ENCODE peak calls at places on chromosomes 13 and 19, in four cellular contexts. One of them, this sample, is unnamed.

GRCh38 chr13:106570354-106570822 is 2.5 kb upstream of the ARGLU1 start:
- DNase-seq in tibial artery: peak
- DNase-seq in ovary: peak
- DNase-seq in aorta: peak
- DNase-seq in this sample: peak

GRCh38 chr19:5122121-5122400 is 153.1 kb downstream of the KDM4B start:
- DNase-seq in aorta: no peak
- DNase-seq in tibial artery: no peak
- DNase-seq in ovary: no peak
- DNase-seq in this sample: no peak

GRCh38 chr13:46495647-46496046 is 57.3 kb upstream of the LRCH1 start:
- DNase-seq in tibial artery: no peak
- DNase-seq in aorta: no peak
- DNase-seq in ovary: no peak
- DNase-seq in this sample: no peak

GRCh38 chr19:6963937-6964336 is 57.3 kb downstream of the MBD3L2B start:
- DNase-seq in ovary: no peak
- DNase-seq in aorta: no peak
- DNase-seq in tibial artery: no peak
- DNase-seq in this sample: no peak

GRCh38 chr19:30097746-30098280 is 155.8 kb downstream of the URI1 start:
- DNase-seq in aorta: peak
- DNase-seq in tibial artery: no peak
- DNase-seq in ovary: no peak
- DNase-seq in this sample: no peak

GRCh38 chr19:12163841-12164240 is 945 bp downstream of the ZNF136 start:
- DNase-seq in ovary: no peak
- DNase-seq in tibial artery: no peak
- DNase-seq in aorta: no peak
- DNase-seq in this sample: no peak

GRCh38 chr13:68176486-68176885 is 946.4 kb upstream of the PCDH9 start:
- DNase-seq in ovary: no peak
- DNase-seq in tibial artery: no peak
- DNase-seq in aorta: no peak
- DNase-seq in this sample: no peak

GRCh38 chr19:19820774-19821315 is 705 bp downstream of the ZNF506 start:
- DNase-seq in ovary: no peak
- DNase-seq in aorta: no peak
- DNase-seq in tibial artery: no peak
- DNase-seq in this sample: no peak

GRCh38 chr13:86193281-86193680 is 394.1 kb upstream of the SLITRK6 start:
- DNase-seq in aorta: no peak
- DNase-seq in tibial artery: no peak
- DNase-seq in ovary: no peak
- DNase-seq in this sample: no peak

DNA sequence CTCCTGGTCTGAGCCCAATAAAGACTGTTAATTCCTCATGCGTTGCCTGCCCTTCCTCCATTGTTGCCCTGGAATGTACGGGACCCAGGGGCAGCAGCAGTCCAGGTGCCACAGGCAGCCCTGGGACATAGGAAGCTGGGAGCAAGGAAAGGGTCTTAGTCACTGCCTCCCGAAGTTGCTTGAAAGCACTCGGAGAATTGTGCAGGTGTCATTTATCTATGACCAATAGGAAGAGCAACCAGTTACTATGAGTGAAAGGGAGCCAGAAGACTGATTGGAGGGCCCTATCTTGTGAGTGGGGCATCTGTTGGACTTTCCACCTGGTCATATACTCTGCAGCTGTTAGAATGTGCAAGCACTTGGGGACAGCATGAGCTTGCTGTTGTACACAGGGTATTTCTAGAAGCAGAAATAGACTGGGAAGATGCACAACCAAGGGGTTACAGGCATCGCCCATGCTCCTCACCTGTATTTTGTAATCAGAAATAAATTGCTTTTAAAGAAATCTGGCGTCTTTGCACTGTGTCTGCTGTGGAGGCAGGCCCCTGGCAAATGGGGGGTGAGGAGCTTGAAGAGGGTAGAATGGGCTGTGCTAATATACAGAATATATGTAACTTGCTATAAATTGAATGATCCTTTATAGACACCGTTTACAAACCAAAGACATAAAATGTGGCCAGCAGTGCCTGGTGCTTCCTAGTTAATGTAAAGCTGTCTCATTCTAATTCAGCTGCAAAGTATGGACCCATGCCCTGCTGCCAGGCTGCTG is 4.2 kb upstream of the RPS11 start:
- DNase-seq in tibial artery: no peak
- DNase-seq in ovary: no peak
- DNase-seq in aorta: no peak
- DNase-seq in this sample: peak
- H3K27ac ChIP-seq in tibial artery: no peak
- H3K27ac ChIP-seq in ovary: no peak
- H3K27ac ChIP-seq in aorta: no peak
- H3K27ac ChIP-seq in this sample: peak

GRCh38 chr19:55649579-55650557 is 1.9 kb downstream of the CCDC106 start:
- DNase-seq in ovary: peak
- DNase-seq in aorta: no peak
- DNase-seq in tibial artery: no peak
- DNase-seq in this sample: no peak
- H3K4me3 ChIP-seq in ovary: no peak
- H3K4me3 ChIP-seq in aorta: no peak
- H3K4me3 ChIP-seq in tibial artery: no peak
- H3K4me3 ChIP-seq in this sample: no peak

GRCh38 chr19:16340092-16340491 is 15.5 kb downstream of the KLF2 start:
- DNase-seq in aorta: no peak
- DNase-seq in tibial artery: no peak
- DNase-seq in ovary: peak
- DNase-seq in this sample: no peak

GRCh38 chr19:16340654-16341053 is 16.0 kb downstream of the KLF2 start:
- DNase-seq in tibial artery: no peak
- DNase-seq in ovary: no peak
- DNase-seq in aorta: no peak
- DNase-seq in this sample: no peak

GRCh38 chr19:16345457-16345856 is 20.8 kb downstream of the KLF2 start:
- DNase-seq in tibial artery: no peak
- DNase-seq in ovary: no peak
- DNase-seq in aorta: no peak
- DNase-seq in this sample: no peak

GRCh38 chr19:16342002-16342715 is 17.5 kb downstream of the KLF2 start:
- DNase-seq in ovary: no peak
- DNase-seq in tibial artery: peak
- DNase-seq in aorta: peak
- DNase-seq in this sample: no peak

DNA sequence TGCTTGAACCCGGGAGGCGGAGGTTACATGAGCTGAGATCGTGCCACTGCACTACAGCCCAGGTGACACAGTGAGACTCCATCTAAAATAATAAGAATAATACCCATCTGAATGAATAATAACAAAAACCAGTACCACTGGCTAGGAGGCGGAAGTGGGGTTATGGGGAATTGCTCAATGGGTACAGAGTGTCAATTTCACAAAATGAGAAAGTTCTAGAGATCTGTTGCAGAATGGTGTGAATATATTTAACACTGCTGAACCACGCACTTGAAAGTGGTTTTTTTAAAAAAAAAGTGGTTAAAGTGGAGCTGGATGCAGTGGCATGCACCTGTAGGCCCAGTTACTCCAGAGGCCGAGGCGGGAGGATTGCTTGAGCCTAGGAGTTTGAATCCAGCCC is 18.5 kb downstream of the KLF2 start:
- DNase-seq in tibial artery: no peak
- DNase-seq in ovary: no peak
- DNase-seq in aorta: no peak
- DNase-seq in this sample: no peak
- H3K27ac ChIP-seq in tibial artery: no peak
- H3K27ac ChIP-seq in ovary: no peak
- H3K27ac ChIP-seq in aorta: no peak
- H3K27ac ChIP-seq in this sample: no peak

DNA sequence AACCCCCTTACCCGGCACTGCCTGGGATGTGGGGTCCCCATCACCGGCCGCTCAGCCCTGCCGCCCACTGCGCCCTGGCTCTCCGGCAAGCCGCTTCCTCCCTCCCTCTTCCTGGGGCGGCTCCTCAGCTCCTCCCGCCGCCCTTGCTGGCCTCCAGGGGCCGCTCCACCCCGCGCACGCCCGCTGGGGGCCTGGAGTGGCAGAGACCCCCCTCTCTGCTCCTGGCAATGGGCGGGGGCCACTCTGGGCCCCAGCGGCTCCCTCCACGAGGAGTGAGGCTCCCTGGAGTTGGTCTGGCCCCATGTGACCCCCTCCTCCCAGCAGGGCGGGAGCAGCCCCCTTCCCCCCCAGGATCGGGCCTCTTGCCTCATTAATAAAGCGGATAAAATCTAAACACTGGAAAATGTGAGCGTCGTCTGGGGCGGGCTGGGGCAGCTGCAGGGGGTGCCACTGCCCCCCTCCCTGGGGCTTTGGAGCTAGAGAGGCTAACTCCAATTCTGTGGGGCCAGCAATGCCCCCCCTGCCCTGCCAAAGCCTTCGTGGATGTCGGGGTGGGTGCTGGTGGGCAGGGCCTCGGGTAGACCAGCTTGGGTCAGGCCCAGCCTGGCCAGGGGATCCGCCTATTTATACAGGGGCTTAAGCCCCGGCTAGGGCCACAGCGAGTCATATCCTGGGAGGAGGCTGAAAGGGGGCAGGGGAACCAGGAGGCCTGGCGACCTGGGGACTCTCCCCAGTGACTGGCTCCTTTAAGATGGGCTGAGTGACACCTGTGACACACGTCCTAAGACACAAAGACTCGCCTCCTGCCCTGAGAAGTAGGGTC is at the start of gene PTGER1:
- DNase-seq in aorta: no peak
- DNase-seq in tibial artery: no peak
- DNase-seq in ovary: no peak
- DNase-seq in this sample: no peak
- H3K4me3 ChIP-seq in aorta: no peak
- H3K4me3 ChIP-seq in tibial artery: no peak
- H3K4me3 ChIP-seq in ovary: no peak
- H3K4me3 ChIP-seq in this sample: no peak

GRCh38 chr13:77250968-77251367 is 75.9 kb downstream of the MYCBP2 start:
- DNase-seq in tibial artery: no peak
- DNase-seq in ovary: no peak
- DNase-seq in aorta: no peak
- DNase-seq in this sample: no peak
- H3K27ac ChIP-seq in tibial artery: no peak
- H3K27ac ChIP-seq in ovary: no peak
- H3K27ac ChIP-seq in aorta: no peak
- H3K27ac ChIP-seq in this sample: no peak

GRCh38 chr13:95301135-95301946 is at the start of gene ABCC4:
- DNase-seq in ovary: peak
- DNase-seq in tibial artery: peak
- DNase-seq in aorta: peak
- DNase-seq in this sample: peak

GRCh38 chr13:95298169-95298940 is 2.9 kb downstream of the ABCC4 start:
- DNase-seq in ovary: no peak
- DNase-seq in tibial artery: no peak
- DNase-seq in aorta: no peak
- DNase-seq in this sample: no peak

GRCh38 chr13:95296326-95296939 is 4.8 kb downstream of the ABCC4 start:
- DNase-seq in tibial artery: no peak
- DNase-seq in aorta: no peak
- DNase-seq in ovary: no peak
- DNase-seq in this sample: peak

GRCh38 chr13:95300625-95301134 is 571 bp downstream of the ABCC4 start:
- DNase-seq in aorta: peak
- DNase-seq in tibial artery: no peak
- DNase-seq in ovary: peak
- DNase-seq in this sample: peak

DNA sequence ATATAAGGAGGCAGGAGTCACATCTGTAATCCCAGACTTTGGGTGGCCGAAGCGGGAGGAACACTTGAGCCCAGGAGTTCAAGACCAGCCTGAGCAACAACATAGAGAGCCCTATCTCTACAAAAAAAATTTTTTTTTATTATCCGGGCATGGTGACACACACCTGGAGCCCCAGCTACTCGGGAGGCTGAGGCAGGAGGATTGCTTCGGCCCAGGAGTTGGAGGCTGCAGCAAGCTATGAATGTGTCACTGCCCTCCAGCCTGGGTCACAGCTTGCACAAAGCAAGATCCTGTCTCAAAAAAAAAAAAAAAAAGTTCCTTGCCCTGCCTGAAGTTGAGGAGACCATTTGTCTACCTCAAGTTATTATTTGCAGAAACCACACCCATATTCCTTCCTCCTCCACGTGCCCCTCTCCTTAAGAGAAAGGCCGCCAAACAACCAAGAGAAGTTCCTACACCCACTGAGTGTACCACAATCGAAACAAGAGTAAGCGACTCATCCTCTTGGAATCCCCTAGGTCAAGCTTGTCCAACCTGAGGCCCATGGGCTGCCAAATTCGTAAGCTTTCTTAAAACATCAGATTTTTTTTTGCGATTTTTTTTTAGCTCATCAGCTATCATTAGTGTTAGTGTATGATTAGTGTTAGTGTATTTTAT is 2.2 kb downstream of the ABCC4 start:
- DNase-seq in tibial artery: no peak
- DNase-seq in ovary: no peak
- DNase-seq in aorta: no peak
- DNase-seq in this sample: no peak
- H3K4me3 ChIP-seq in tibial artery: no peak
- H3K4me3 ChIP-seq in ovary: no peak
- H3K4me3 ChIP-seq in aorta: no peak
- H3K4me3 ChIP-seq in this sample: no peak

DNA sequence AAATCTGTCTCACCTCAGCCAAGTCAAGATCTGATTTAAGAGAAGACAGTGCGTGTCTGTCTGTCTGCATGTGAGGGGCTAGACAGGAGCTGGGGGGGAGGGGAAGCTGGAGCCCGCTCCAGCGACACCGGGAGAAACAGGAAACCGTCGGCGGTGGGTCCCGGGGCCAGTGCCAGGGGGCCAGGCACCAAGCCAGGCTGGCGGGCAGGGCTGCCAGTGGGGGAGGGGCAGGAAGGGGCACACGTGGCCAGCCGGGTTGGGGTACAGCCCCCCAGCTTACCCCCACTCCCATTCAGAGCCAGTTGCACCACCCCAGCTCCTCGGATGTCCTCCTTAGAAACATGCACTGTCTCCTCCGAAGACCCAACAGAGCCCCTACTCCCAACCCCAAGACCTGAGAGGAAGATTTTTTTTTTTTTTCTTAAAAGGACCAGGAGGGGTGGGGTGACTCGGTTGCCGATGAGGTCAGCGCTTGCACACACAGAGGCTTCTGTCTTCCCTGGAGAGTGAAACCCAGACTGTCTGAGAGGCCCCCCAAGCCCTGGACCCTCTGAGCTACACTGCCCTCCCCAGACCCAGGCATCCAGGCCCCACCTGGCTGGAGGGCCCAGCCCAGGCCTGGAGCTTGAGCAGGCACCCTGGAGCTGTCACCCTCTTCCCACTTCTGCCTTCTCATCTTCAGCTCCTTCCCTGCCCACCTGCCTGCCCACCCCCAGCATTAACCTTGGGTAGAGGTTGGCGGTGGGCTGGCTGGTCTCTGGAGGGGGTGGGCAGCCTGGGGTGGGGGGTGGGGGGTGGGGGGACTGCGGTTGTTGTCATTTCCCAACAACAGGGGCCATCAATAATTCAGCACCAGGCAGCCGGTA is 4.0 kb downstream of the ERF start:
- DNase-seq in tibial artery: no peak
- DNase-seq in ovary: peak
- DNase-seq in aorta: no peak
- DNase-seq in this sample: no peak
- H3K27ac ChIP-seq in tibial artery: peak
- H3K27ac ChIP-seq in ovary: peak
- H3K27ac ChIP-seq in aorta: peak
- H3K27ac ChIP-seq in this sample: peak

This sample was measured in small intestine.